ENCODE peak calls at places on chromosomes 2 and 18, in four cellular contexts. Q, L, R and Y are unnamed samples.

GRCh38 chr2:225668606-225669266 is 269.2 kb downstream of the NYAP2 start:
- DNase-seq in Q (peak), L (no peak), R (no peak), Y (peak)

GRCh38 chr2:217327981-217328760 is 468.3 kb upstream of the TNP1 start:
- DNase-seq in Q (no peak), L (no peak), R (no peak), Y (no peak)

GRCh38 chr2:55165567-55165966 is 66.5 kb downstream of the CLHC1 start:
- DNase-seq in Q (peak), L (no peak), R (no peak), Y (no peak)

GRCh38 chr18:2907459-2908145 is 60.8 kb downstream of the EMILIN2 start:
- DNase-seq in Q (no peak), L (peak), R (no peak), Y (no peak)

GRCh38 chr18:78768655-78769501 is 210.7 kb upstream of the SALL3 start:
- DNase-seq in Q (no peak), L (no peak), R (no peak), Y (no peak)

GRCh38 chr2:132417430-132418035 is 928 bp downstream of the GPR39 start:
- DNase-seq in Q (no peak), L (no peak), R (no peak), Y (no peak)

GRCh38 chr18:75280427-75281280 is 70.1 kb downstream of the TSHZ1 start:
- DNase-seq in Q (peak), L (no peak), R (no peak), Y (no peak)

GRCh38 chr2:176535480-176536113 is 266.4 kb downstream of the MTX2 start:
- DNase-seq in Q (peak), L (no peak), R (no peak), Y (no peak)

GRCh38 chr2:241659150-241659739 is 21.8 kb downstream of the ATG4B start:
- DNase-seq in Q (peak), L (peak), R (no peak), Y (peak)

GRCh38 chr2:152243723-152244122 is 68.2 kb upstream of the STAM2 start:
- DNase-seq in Q (peak), L (no peak), R (no peak), Y (no peak)

GRCh38 chr2:27308359-27308875 is at the start of gene UCN:
- DNase-seq in Q (peak), L (no peak), R (no peak), Y (no peak)

GRCh38 chr2:219702796-219703545 is 75.5 kb downstream of the SLC4A3 start:
- DNase-seq in Q (no peak), L (no peak), R (no peak), Y (no peak)

GRCh38 chr18:10213526-10213925 is 240.9 kb upstream of the APCDD1 start:
- DNase-seq in Q (no peak), L (no peak), R (no peak), Y (no peak)

GRCh38 chr18:3159830-3160229 is 59.9 kb downstream of the MYOM1 start:
- DNase-seq in Q (no peak), L (no peak), R (no peak), Y (no peak)

GRCh38 chr18:64747803-64748202 is 598.9 kb upstream of the LINC00305 start:
- DNase-seq in Q (no peak), L (no peak), R (no peak), Y (no peak)

GRCh38 chr18:25921677-25922421 is 168.6 kb downstream of the SS18 start:
- DNase-seq in Q (no peak), L (no peak), R (no peak), Y (no peak)

GRCh38 chr2:214649440-214650205 is 159.9 kb downstream of the BARD1 start:
- DNase-seq in Q (peak), L (no peak), R (no peak), Y (no peak)

GRCh38 chr18:11899063-11899462 is 9.1 kb downstream of the MPPE1 start:
- DNase-seq in Q (no peak), L (no peak), R (no peak), Y (no peak)

GRCh38 chr2:232576995-232577394 is 26.5 kb downstream of the EIF4E2 start:
- DNase-seq in Q (peak), L (no peak), R (no peak), Y (no peak)

GRCh38 chr2:854460-854859 is 96.2 kb upstream of the SNTG2 start:
- DNase-seq in Q (no peak), L (no peak), R (no peak), Y (no peak)

GRCh38 chr2:236663671-236664101 is 94.1 kb downstream of the ACKR3 start:
- DNase-seq in Q (peak), L (no peak), R (no peak), Y (no peak)

GRCh38 chr2:121228521-121228920 is 56.5 kb downstream of the TFCP2L1 start:
- DNase-seq in Q (no peak), L (no peak), R (no peak), Y (no peak)

GRCh38 chr2:55111570-55112228 is 61.4 kb upstream of the RTN4 start:
- DNase-seq in Q (peak), L (no peak), R (no peak), Y (no peak)

GRCh38 chr2:219213486-219214071 is 5.2 kb downstream of the ABCB6 start:
- DNase-seq in Q (no peak), L (no peak), R (no peak), Y (no peak)

GRCh38 chr18:62426191-62426488 is 96.7 kb upstream of the ZCCHC2 start:
- DNase-seq in Q (no peak), L (no peak), R (no peak), Y (no peak)

GRCh38 chr2:100264651-100265050 is 57.6 kb downstream of the LONRF2 start:
- DNase-seq in Q (no peak), L (no peak), R (no peak), Y (no peak)

GRCh38 chr2:24621779-24622538 is 130.9 kb downstream of the NCOA1 start:
- DNase-seq in Q (no peak), L (no peak), R (no peak), Y (no peak)

GRCh38 chr2:109331864-109332848 is 203.2 kb downstream of the SH3RF3 start:
- DNase-seq in Q (peak), L (peak), R (no peak), Y (peak)

GRCh38 chr2:219490186-219490585 is 8.5 kb upstream of the GMPPA start:
- DNase-seq in Q (no peak), L (no peak), R (no peak), Y (no peak)